ENCODE peak calls at places on chromosomes 7 and 10, in five cellular contexts. One of them, this sample, is unnamed.

GRCh38 chr7:116726713-116727431 is 54.9 kb downstream of the MET start:
- DNase-seq in stomach: no peak
- DNase-seq in H1: no peak
- DNase-seq in right lobe of liver: no peak
- DNase-seq in A549: no peak
- DNase-seq in this sample: no peak

GRCh38 chr10:43299579-43299978 is 32.7 kb upstream of the RASGEF1A start:
- DNase-seq in stomach: no peak
- DNase-seq in H1: no peak
- DNase-seq in right lobe of liver: no peak
- DNase-seq in A549: no peak
- DNase-seq in this sample: no peak

GRCh38 chr10:11856089-11856488 is 32.9 kb downstream of the PROSER2 start:
- DNase-seq in stomach: no peak
- DNase-seq in H1: no peak
- DNase-seq in right lobe of liver: no peak
- DNase-seq in A549: no peak
- DNase-seq in this sample: no peak

GRCh38 chr10:71478173-71478572 is 81.5 kb downstream of the CDH23 start:
- DNase-seq in stomach: no peak
- DNase-seq in H1: no peak
- DNase-seq in right lobe of liver: no peak
- DNase-seq in A549: no peak
- DNase-seq in this sample: no peak

GRCh38 chr10:109866168-109866994 is 56.9 kb downstream of the XPNPEP1 start:
- DNase-seq in stomach: no peak
- DNase-seq in H1: no peak
- DNase-seq in right lobe of liver: no peak
- DNase-seq in A549: no peak
- DNase-seq in this sample: no peak

GRCh38 chr10:37758074-37758473 is 99.3 kb downstream of the ZNF248 start:
- DNase-seq in stomach: no peak
- DNase-seq in H1: no peak
- DNase-seq in right lobe of liver: no peak
- DNase-seq in A549: no peak
- DNase-seq in this sample: no peak

GRCh38 chr10:101014966-101015581 is 15.5 kb downstream of the LZTS2 start:
- DNase-seq in stomach: no peak
- DNase-seq in H1: no peak
- DNase-seq in right lobe of liver: no peak
- DNase-seq in A549: no peak
- DNase-seq in this sample: peak; percentile 83

GRCh38 chr7:110573862-110574528 is 516.9 kb upstream of the LRRN3 start:
- DNase-seq in stomach: no peak
- DNase-seq in H1: no peak
- DNase-seq in right lobe of liver: no peak
- DNase-seq in A549: peak; percentile 32
- DNase-seq in this sample: peak; percentile 85

GRCh38 chr10:48501226-48501625 is 103.6 kb downstream of the ARHGAP22 start:
- DNase-seq in stomach: peak; percentile 8
- DNase-seq in H1: no peak
- DNase-seq in right lobe of liver: no peak
- DNase-seq in A549: no peak
- DNase-seq in this sample: no peak

GRCh38 chr7:47517821-47518480 is 64.0 kb downstream of the TNS3 start:
- DNase-seq in stomach: no peak
- DNase-seq in H1: no peak
- DNase-seq in right lobe of liver: no peak
- DNase-seq in A549: no peak
- DNase-seq in this sample: no peak

GRCh38 chr7:93719546-93719945 is 145.0 kb upstream of the CALCR start:
- DNase-seq in stomach: no peak
- DNase-seq in H1: no peak
- DNase-seq in right lobe of liver: no peak
- DNase-seq in A549: no peak
- DNase-seq in this sample: no peak

GRCh38 chr10:88270871-88271713 is 312.0 kb downstream of the RNLS start:
- DNase-seq in stomach: no peak
- DNase-seq in H1: no peak
- DNase-seq in right lobe of liver: no peak
- DNase-seq in A549: no peak
- DNase-seq in this sample: no peak

GRCh38 chr7:2374830-2375728 is 20.5 kb downstream of the EIF3B start:
- DNase-seq in stomach: no peak
- DNase-seq in H1: no peak
- DNase-seq in right lobe of liver: no peak
- DNase-seq in A549: no peak
- DNase-seq in this sample: no peak
- TF ChIP-seq CTCF in stomach: no peak
- TF ChIP-seq CTCF in H1: no peak
- TF ChIP-seq CTCF in right lobe of liver: no peak
- TF ChIP-seq CTCF in A549: no peak
- TF ChIP-seq CTCF in this sample: no peak

GRCh38 chr7:83150310-83150709 is 12.4 kb downstream of the PCLO start:
- DNase-seq in stomach: no peak
- DNase-seq in H1: no peak
- DNase-seq in right lobe of liver: no peak
- DNase-seq in A549: no peak
- DNase-seq in this sample: no peak

GRCh38 chr7:83153419-83153818 is 9.3 kb downstream of the PCLO start:
- DNase-seq in stomach: no peak
- DNase-seq in H1: no peak
- DNase-seq in right lobe of liver: no peak
- DNase-seq in A549: no peak
- DNase-seq in this sample: no peak

GRCh38 chr7:83149466-83149865 is 13.2 kb downstream of the PCLO start:
- DNase-seq in stomach: no peak
- DNase-seq in H1: no peak
- DNase-seq in right lobe of liver: no peak
- DNase-seq in A549: no peak
- DNase-seq in this sample: no peak

GRCh38 chr7:83148776-83149175 is 13.9 kb downstream of the PCLO start:
- DNase-seq in stomach: no peak
- DNase-seq in H1: no peak
- DNase-seq in right lobe of liver: no peak
- DNase-seq in A549: peak; percentile 10
- DNase-seq in this sample: no peak
- H3K27ac ChIP-seq in stomach: no peak overlapping the region
- H3K27ac ChIP-seq in H1: no peak overlapping the region
- H3K27ac ChIP-seq in right lobe of liver: no peak overlapping the region
- H3K27ac ChIP-seq in A549: peak overlapping the region; percentile 48
- H3K27ac ChIP-seq in this sample: no peak overlapping the region

DNA sequence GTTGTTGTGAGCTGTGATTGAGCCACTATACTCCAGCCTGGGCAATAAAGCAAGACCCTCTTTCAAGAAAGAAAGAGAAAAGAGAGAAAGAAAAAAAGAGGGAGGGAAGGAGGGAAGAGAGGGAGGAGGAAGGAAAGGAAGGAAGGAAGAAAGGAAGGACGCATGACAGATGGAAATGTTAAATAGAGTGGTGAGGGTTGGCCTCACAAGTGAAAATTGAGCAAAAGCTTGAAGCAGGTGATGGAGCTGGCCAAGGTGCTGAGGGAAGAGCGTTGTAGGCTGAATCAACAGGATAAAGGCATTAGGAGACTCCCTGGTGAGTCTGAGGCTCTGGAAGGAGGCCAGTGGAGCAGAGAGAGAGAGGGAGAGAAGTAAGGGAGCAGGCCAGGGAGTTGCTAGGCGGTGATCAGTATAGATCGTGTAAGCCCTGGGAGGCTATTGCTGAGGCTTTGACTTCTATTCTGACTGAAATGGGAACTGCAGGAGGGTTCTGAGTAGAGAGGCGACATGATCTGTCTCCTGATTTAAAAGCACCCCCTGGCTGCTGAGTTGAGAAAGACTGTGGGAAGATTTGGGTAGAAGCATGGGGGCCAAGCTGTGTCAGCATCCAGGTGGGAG is 26.5 kb upstream of the TMEM248 start:
- DNase-seq in stomach: no peak
- DNase-seq in H1: peak; percentile 61
- DNase-seq in right lobe of liver: no peak
- DNase-seq in A549: no peak
- DNase-seq in this sample: no peak
- TF ChIP-seq CTCF in stomach: no peak
- TF ChIP-seq CTCF in H1: peak; percentile 19
- TF ChIP-seq CTCF in right lobe of liver: no peak
- TF ChIP-seq CTCF in A549: no peak
- TF ChIP-seq CTCF in this sample: peak; percentile 4

DNA sequence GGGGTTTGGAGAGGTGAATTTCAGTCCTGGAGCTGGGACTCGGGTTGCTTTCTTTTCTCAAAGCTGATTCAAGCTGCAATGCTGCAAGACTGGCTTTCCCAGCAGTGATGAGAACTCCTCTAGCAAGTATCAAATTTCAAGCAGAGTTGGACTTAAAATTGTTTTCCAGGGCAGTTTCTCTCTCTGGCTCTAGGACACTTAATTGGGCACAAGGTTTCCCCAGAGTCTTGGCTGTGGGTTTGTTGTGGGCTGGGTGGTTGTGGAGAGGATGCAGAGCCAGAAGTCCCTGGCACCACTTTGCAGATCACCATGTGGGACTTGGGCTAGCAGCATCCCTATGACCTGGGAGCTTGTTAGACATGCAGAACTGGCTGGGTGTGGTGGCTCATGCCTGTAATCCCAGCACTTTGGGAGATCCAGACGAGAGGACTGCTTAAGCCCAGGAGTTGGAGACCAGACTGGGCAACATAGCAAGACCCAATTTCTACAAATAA is 16.8 kb downstream of the AKR1B15 start:
- DNase-seq in stomach: no peak
- DNase-seq in H1: no peak
- DNase-seq in right lobe of liver: no peak
- DNase-seq in A549: no peak
- DNase-seq in this sample: no peak
- H3K27ac ChIP-seq in stomach: no peak overlapping the region
- H3K27ac ChIP-seq in H1: no peak overlapping the region
- H3K27ac ChIP-seq in right lobe of liver: no peak overlapping the region
- H3K27ac ChIP-seq in A549: peak overlapping the region; percentile 91
- H3K27ac ChIP-seq in this sample: no peak overlapping the region